ENCODE peak calls at places on chromosome 3, in six cellular contexts. G is PC-3; W is CD8-positive, alpha-beta memory T cell; I is A673; Q is mucosa of descending colon; U is aorta. E is an unnamed sample. For H3K4me1, the result is how much of the 10 kb centered on the place peaks cover.

GRCh38 chr3:140152851-140153640 is 218.1 kb downstream of the CLSTN2 start:
- DNase-seq in Q (no peak), U (peak), G (no peak), I (no peak), W (no peak), E (no peak)

GRCh38 chr3:79845546-79845945 is 77.7 kb upstream of the ROBO1 start:
- DNase-seq in U (no peak), W (no peak), I (no peak), Q (no peak), G (no peak), E (no peak)

GRCh38 chr3:64408770-64409169 is 183.5 kb upstream of the PRICKLE2 start:
- DNase-seq in G (no peak), U (no peak), W (no peak), I (no peak), Q (no peak), E (no peak)

GRCh38 chr3:186068243-186068552 is 40.7 kb downstream of the ETV5 start:
- DNase-seq in I (no peak), Q (no peak), U (no peak), W (no peak), G (no peak), E (no peak)

GRCh38 chr3:23629181-23629893 is 176.4 kb upstream of the UBE2E1 start:
- DNase-seq in Q (no peak), U (no peak), I (no peak), W (no peak), G (peak), E (no peak)

GRCh38 chr3:120177151-120177550 is 82.9 kb upstream of the GSK3B start:
- DNase-seq in I (peak), W (no peak), Q (no peak), G (peak), U (no peak), E (no peak)

GRCh38 chr3:145427355-145427754 is 733.6 kb downstream of the PLOD2 start:
- DNase-seq in G (no peak), Q (no peak), W (no peak), I (no peak), U (no peak), E (no peak)

GRCh38 chr3:183449391-183449790 is 21.0 kb upstream of the MCF2L2 start:
- DNase-seq in G (no peak), I (no peak), U (no peak), Q (no peak), W (no peak), E (no peak)

GRCh38 chr3:128788268-128788869 is 62.4 kb downstream of the RAB7A start:
- DNase-seq in G (no peak), U (no peak), I (no peak), Q (no peak), W (no peak), E (no peak)
- H3K4me1 ChIP-seq in G (under half), U (under half), I (under half), Q (under half), W (half or more), E (under half)

GRCh38 chr3:188950006-188950405 is 221.8 kb upstream of the TPRG1 start:
- DNase-seq in G (no peak), W (no peak), I (no peak), U (no peak), Q (no peak), E (no peak)
- H3K4me1 ChIP-seq in G (under half), W (under half), I (under half), U (under half), Q (under half), E (under half)

DNA sequence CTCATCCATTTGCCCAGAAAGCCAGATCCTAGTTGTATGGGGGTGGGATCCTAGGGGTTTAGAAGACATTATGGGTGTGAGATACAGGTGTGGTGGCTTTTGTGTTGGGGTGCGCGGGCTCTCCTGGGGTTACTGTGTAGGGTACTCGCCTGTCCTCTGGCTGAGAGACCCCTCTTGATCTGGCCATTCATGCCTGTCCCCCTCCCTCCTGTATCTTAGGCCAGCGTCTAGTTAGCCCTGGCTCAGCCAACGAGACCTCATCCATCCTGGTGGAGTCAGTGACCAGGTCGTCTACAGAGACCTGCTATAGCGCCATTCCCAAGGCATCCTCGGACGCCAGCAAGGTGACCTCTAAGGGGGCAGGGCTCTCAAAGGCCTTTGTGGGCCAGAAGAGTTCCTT is 41.4 kb downstream of the DNASE1L3 start:
- DNase-seq in Q (no peak), W (no peak), G (no peak), I (no peak), U (no peak), E (no peak)
- H3K4me1 ChIP-seq in Q (under half), W (under half), G (under half), I (under half), U (under half), E (under half)

GRCh38 chr3:142259359-142259758 is 34.0 kb upstream of the GK5 start:
- DNase-seq in Q (no peak), G (no peak), U (no peak), I (peak), W (no peak), E (no peak)
- H3K4me1 ChIP-seq in Q (under half), G (under half), U (under half), I (under half), W (under half), E (under half)

DNA sequence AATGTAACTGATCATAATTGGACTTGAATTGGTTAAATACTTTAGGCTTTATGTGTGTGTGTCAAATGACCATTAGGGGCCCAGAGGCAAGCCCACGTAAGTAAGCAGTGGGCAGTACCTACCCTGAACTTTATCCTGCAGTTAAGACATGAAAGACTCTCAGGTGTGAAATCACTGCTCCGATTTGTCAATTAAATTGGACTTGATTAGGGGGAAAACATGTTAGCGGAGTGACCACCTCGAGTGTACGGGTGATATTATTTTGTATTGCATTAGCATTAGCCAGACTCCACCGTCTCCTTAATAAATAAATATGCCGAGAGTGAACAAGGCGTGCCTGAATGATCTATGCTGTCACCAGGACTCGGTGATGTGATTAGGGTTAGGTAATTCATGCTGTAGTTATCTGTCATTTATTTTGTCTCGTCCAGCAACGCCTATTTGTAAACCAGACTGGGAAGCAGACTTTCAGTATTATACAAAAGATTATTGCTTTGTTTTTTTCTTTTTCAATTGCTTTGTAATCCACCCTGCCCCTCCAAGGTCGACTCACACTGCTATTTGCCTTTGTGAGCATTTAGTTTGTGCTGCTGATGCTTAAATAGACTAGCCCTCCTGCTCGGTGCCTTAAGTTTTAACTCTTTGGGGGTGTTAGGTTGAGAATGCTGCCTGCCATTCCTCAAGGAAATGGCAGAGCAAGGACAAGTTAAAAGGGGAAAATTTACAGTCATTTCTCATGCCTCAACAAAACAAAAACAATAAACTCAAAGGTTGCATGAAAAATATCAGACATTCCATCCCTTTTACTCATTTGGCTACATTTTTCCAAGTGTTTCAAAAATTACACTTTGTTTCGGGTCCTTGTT is 1.8 kb downstream of the RBMS3 start:
- DNase-seq in G (peak), I (peak), Q (no peak), W (no peak), U (no peak), E (no peak)
- H3K4me1 ChIP-seq in G (under half), I (under half), Q (under half), W (under half), U (under half), E (under half)

GRCh38 chr3:30660128-30660525 is 53.7 kb downstream of the TGFBR2 start:
- DNase-seq in U (no peak), Q (no peak), G (no peak), I (no peak), W (no peak), E (no peak)

GRCh38 chr3:30659270-30660127 is 53.1 kb downstream of the TGFBR2 start:
- DNase-seq in U (no peak), G (peak), I (peak), W (no peak), Q (no peak), E (no peak)

GRCh38 chr3:30656624-30657141 is 50.3 kb downstream of the TGFBR2 start:
- DNase-seq in G (no peak), Q (no peak), U (no peak), W (no peak), I (no peak), E (no peak)

GRCh38 chr3:30657914-30658313 is 51.5 kb downstream of the TGFBR2 start:
- DNase-seq in U (no peak), I (no peak), G (no peak), W (peak), Q (no peak), E (no peak)

GRCh38 chr3:30658328-30659052 is 52.1 kb downstream of the TGFBR2 start:
- DNase-seq in I (peak), U (no peak), Q (no peak), W (peak), G (peak), E (no peak)
- H3K4me1 ChIP-seq in I (half or more), U (under half), Q (under half), W (half or more), G (half or more), E (half or more)

GRCh38 chr3:112405845-112406244 is 72.9 kb downstream of the CD200 start:
- DNase-seq in G (peak), Q (no peak), I (no peak), U (no peak), W (no peak), E (no peak)
- H3K4me1 ChIP-seq in G (under half), Q (under half), I (under half), U (under half), W (under half), E (under half)

GRCh38 chr3:56829543-56829942 is 27.8 kb upstream of the ARHGEF3 start:
- DNase-seq in I (no peak), Q (no peak), U (no peak), G (no peak), W (no peak), E (no peak)

GRCh38 chr3:56825579-56826438 is 24.1 kb upstream of the ARHGEF3 start:
- DNase-seq in W (no peak), U (no peak), I (no peak), Q (no peak), G (no peak), E (no peak)

GRCh38 chr3:56823421-56823926 is 21.7 kb upstream of the ARHGEF3 start:
- DNase-seq in I (no peak), W (no peak), U (no peak), G (no peak), Q (no peak), E (no peak)

GRCh38 chr3:56823984-56824703 is 22.4 kb upstream of the ARHGEF3 start:
- DNase-seq in W (no peak), Q (no peak), U (no peak), I (no peak), G (no peak), E (no peak)

GRCh38 chr3:56826831-56827722 is 25.3 kb upstream of the ARHGEF3 start:
- DNase-seq in W (no peak), G (peak), I (no peak), U (no peak), Q (no peak), E (no peak)
- H3K4me1 ChIP-seq in W (under half), G (under half), I (under half), U (under half), Q (under half), E (under half)

GRCh38 chr3:47161983-47162694 is 1.8 kb downstream of the SETD2 start:
- DNase-seq in I (no peak), W (no peak), G (no peak), Q (no peak), U (no peak), E (no peak)

GRCh38 chr3:47159820-47160219 is 4.1 kb downstream of the SETD2 start:
- DNase-seq in W (no peak), I (no peak), Q (no peak), U (no peak), G (no peak), E (no peak)

GRCh38 chr3:47162695-47163022 is 1.3 kb downstream of the SETD2 start:
- DNase-seq in Q (no peak), W (no peak), G (peak), U (no peak), I (no peak), E (no peak)

GRCh38 chr3:47163023-47163989 is 607 bp downstream of the SETD2 start:
- DNase-seq in U (peak), G (peak), W (peak), Q (peak), I (peak), E (peak)

GRCh38 chr3:47163990-47164848 is at the start of gene SETD2:
- DNase-seq in Q (peak), U (peak), I (peak), W (peak), G (peak), E (peak)
- H3K4me1 ChIP-seq in Q (under half), U (under half), I (under half), W (under half), G (under half), E (under half)